ENCODE peak calls at places on chromosomes 4 and X, in four cellular contexts. One of them, this sample, is unnamed. For H3K4me1, the result is how much of the 10 kb centered on the place peaks cover.

GRCh38 chr4:36624030-36624429 is 342.6 kb downstream of the DTHD1 start:
- DNase-seq in MM.1S: peak
- DNase-seq in left lung: no peak
- DNase-seq in ovary: no peak
- DNase-seq in this sample: no peak

GRCh38 chr4:90039122-90039521 is 88.1 kb upstream of the CCSER1 start:
- DNase-seq in ovary: no peak
- DNase-seq in MM.1S: no peak
- DNase-seq in left lung: peak
- DNase-seq in this sample: no peak

GRCh38 chrX:100687546-100687945 is 43.5 kb downstream of the SRPX2 start:
- DNase-seq in MM.1S: no peak
- DNase-seq in left lung: no peak
- DNase-seq in ovary: no peak
- DNase-seq in this sample: no peak

GRCh38 chr4:24550773-24551172 is 33.6 kb downstream of the DHX15 start:
- DNase-seq in MM.1S: no peak
- DNase-seq in ovary: no peak
- DNase-seq in left lung: no peak
- DNase-seq in this sample: no peak

GRCh38 chr4:113394730-113395530 is 345.5 kb downstream of the ANK2 start:
- DNase-seq in MM.1S: peak
- DNase-seq in ovary: no peak
- DNase-seq in left lung: no peak
- DNase-seq in this sample: no peak

GRCh38 chr4:77713884-77714283 is 105.3 kb downstream of the CNOT6L start:
- DNase-seq in MM.1S: no peak
- DNase-seq in left lung: no peak
- DNase-seq in ovary: no peak
- DNase-seq in this sample: no peak

GRCh38 chr4:2125831-2126230 is 66.7 kb downstream of the NAT8L start:
- DNase-seq in left lung: no peak
- DNase-seq in MM.1S: no peak
- DNase-seq in ovary: no peak
- DNase-seq in this sample: no peak

GRCh38 chr4:142405021-142405991 is 440.8 kb downstream of the INPP4B start:
- DNase-seq in ovary: peak
- DNase-seq in left lung: no peak
- DNase-seq in MM.1S: peak
- DNase-seq in this sample: peak

GRCh38 chr4:95386410-95386809 is 162.4 kb downstream of the UNC5C start:
- DNase-seq in left lung: no peak
- DNase-seq in ovary: no peak
- DNase-seq in MM.1S: no peak
- DNase-seq in this sample: no peak

GRCh38 chrX:8879750-8880149 is 78.6 kb upstream of the FAM9A start:
- DNase-seq in ovary: no peak
- DNase-seq in MM.1S: peak
- DNase-seq in left lung: no peak
- DNase-seq in this sample: peak

GRCh38 chr4:26804876-26805275 is 55.8 kb upstream of the STIM2 start:
- DNase-seq in left lung: no peak
- DNase-seq in ovary: no peak
- DNase-seq in MM.1S: no peak
- DNase-seq in this sample: no peak

GRCh38 chr4:139913995-139914394 is 240.0 kb downstream of the MAML3 start:
- DNase-seq in MM.1S: no peak
- DNase-seq in ovary: no peak
- DNase-seq in left lung: no peak
- DNase-seq in this sample: no peak

GRCh38 chrX:19593684-19594083 is 78.4 kb upstream of the MAP3K15 start:
- DNase-seq in ovary: no peak
- DNase-seq in MM.1S: peak
- DNase-seq in left lung: no peak
- DNase-seq in this sample: no peak

GRCh38 chr4:33998204-33998603 is 2246.1 kb downstream of the ARAP2 start:
- DNase-seq in ovary: no peak
- DNase-seq in MM.1S: no peak
- DNase-seq in left lung: no peak
- DNase-seq in this sample: no peak

DNA sequence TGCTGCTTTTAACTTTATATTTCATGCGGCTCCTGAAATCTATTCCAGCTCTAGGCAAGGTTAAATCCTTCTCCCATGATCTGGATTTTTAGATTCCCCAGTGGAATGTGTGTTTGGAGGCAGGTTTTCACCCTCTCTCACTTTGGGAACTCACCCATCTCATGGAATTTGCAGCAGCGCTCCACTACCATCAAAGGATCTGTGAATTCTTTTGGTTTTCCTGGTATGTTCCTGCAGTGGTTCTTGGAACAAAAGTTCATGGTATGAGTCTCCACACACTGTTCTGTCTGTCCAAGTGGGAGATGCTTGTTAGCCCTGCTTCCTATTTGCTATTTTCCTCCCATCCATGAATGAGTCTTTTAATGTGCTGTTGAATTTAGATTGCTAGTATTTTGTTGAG is 14.0 kb downstream of the APOOL start:
- DNase-seq in left lung: no peak
- DNase-seq in MM.1S: no peak
- DNase-seq in ovary: no peak
- DNase-seq in this sample: no peak
- H3K4me1 ChIP-seq in left lung: under half
- H3K4me1 ChIP-seq in MM.1S: under half
- H3K4me1 ChIP-seq in ovary: under half
- H3K4me1 ChIP-seq in this sample: under half

DNA sequence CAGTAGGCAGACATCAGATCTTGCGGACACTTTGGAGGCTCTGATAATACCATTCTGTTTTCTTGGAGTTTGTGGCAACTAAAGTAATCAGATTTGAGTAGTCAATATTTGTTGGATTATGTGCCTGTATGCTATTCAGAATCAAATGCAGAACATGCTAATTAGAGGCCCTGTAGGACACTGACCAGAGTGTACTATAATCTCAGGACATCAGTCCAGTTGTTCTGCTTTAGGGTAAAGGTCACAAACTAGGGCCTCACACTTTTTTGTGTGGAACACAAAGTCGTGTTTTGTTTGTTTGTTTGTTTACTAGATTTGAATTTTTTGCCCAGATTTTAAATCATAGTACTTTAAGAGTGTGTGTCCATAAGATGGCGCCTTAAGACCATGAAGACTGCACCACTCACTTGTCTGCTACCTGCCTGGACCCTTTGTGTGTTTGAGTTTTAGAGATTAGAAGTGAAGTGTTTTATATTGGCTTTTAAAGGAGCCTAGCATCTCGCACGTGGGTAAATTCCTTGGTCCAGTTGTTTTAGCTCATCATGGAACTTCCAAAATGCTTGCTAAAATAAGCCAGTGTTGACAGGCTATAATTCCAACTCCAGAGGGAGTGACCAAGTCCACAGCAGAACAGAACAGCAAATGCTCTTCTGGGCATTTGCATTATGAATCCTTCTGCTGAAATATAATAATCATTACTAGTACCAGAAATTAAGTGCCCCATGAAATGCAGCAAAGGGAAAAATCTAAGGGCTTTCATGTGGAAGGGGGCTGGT is 34.7 kb downstream of the IL13RA1 start:
- DNase-seq in MM.1S: no peak
- DNase-seq in ovary: no peak
- DNase-seq in left lung: no peak
- DNase-seq in this sample: no peak
- TF ChIP-seq CTCF in MM.1S: peak
- TF ChIP-seq CTCF in ovary: no peak
- TF ChIP-seq CTCF in left lung: no peak
- TF ChIP-seq CTCF in this sample: no peak

DNA sequence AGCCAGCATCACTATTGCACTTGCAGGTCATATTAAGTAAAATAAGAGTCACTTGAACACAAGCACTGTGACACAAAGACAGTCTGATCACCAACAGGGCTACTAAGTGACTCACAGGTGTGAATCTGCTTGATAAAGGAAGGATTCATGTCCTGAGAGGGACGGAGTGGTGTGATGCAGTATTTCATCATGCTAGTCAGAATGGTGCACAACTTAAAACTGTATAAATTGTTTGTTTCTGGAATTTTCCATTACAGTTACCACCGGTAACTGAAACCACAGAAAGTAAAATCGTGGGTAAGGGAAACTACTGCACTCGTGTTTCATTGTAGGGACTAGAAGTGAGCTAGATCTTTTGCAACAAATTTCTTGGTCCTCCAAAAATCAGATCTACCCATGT is 109.7 kb downstream of the ELOVL6 start:
- DNase-seq in ovary: no peak
- DNase-seq in left lung: no peak
- DNase-seq in MM.1S: peak
- DNase-seq in this sample: no peak
- H3K4me1 ChIP-seq in ovary: under half
- H3K4me1 ChIP-seq in left lung: under half
- H3K4me1 ChIP-seq in MM.1S: under half
- H3K4me1 ChIP-seq in this sample: under half

GRCh38 chr4:126182801-126183200 is 868.0 kb downstream of the FAT4 start:
- DNase-seq in ovary: no peak
- DNase-seq in left lung: no peak
- DNase-seq in MM.1S: no peak
- DNase-seq in this sample: no peak
- TF ChIP-seq CTCF in ovary: no peak
- TF ChIP-seq CTCF in left lung: no peak
- TF ChIP-seq CTCF in MM.1S: no peak
- TF ChIP-seq CTCF in this sample: no peak

GRCh38 chrX:10104958-10105658 is 51.7 kb upstream of the CLCN4 start:
- DNase-seq in left lung: no peak
- DNase-seq in ovary: no peak
- DNase-seq in MM.1S: no peak
- DNase-seq in this sample: no peak
- H3K4me1 ChIP-seq in left lung: under half
- H3K4me1 ChIP-seq in ovary: under half
- H3K4me1 ChIP-seq in MM.1S: under half
- H3K4me1 ChIP-seq in this sample: under half

This sample was measured in lower lobe of right lung.